ENCODE peak calls at places on chromosomes 2 and 18, in five cellular contexts. D, H, Y, I and M are unnamed samples.

GRCh38 chr2:239288951-239289481 is 111.8 kb downstream of the HDAC4 start:
- DNase-seq in D (peak), H (no peak), Y (peak), I (no peak), M (no peak)

GRCh38 chr2:241843321-241844065 is 15.2 kb downstream of the PDCD1 start:
- DNase-seq in D (no peak), H (no peak), Y (no peak), I (no peak), M (no peak)

GRCh38 chr18:500556-501405 is at the start of gene COLEC12:
- DNase-seq in D (no peak), H (peak), Y (no peak), I (no peak), M (no peak)

GRCh38 chr18:75208055-75208835 is 694 bp downstream of the PTGR3 start:
- DNase-seq in D (no peak), H (peak), Y (peak), I (no peak), M (no peak)

GRCh38 chr2:181193550-181193949 is 213.1 kb downstream of the UBE2E3 start:
- DNase-seq in D (no peak), H (no peak), Y (no peak), I (no peak), M (no peak)

GRCh38 chr2:223980397-223980735 is 23.1 kb downstream of the MRPL44 start:
- DNase-seq in D (no peak), H (no peak), Y (no peak), I (no peak), M (no peak)

GRCh38 chr2:113202305-113203216 is 28.8 kb downstream of the PSD4 start:
- DNase-seq in D (no peak), H (no peak), Y (no peak), I (no peak), M (no peak)

GRCh38 chr18:10304853-10305252 is 149.6 kb upstream of the APCDD1 start:
- DNase-seq in D (no peak), H (peak), Y (no peak), I (no peak), M (peak)

GRCh38 chr2:149160701-149161217 is 122.3 kb downstream of the LYPD6B start:
- DNase-seq in D (no peak), H (no peak), Y (peak), I (no peak), M (no peak)

GRCh38 chr2:121330921-121331320 is 45.9 kb upstream of the TFCP2L1 start:
- DNase-seq in D (no peak), H (no peak), Y (no peak), I (no peak), M (no peak)

GRCh38 chr2:172097557-172098131 is 5.1 kb downstream of the DLX2 start:
- DNase-seq in D (no peak), H (no peak), Y (no peak), I (no peak), M (no peak)

GRCh38 chr2:79771530-79771929 is 258.7 kb downstream of the CTNNA2 start:
- DNase-seq in D (no peak), H (no peak), Y (no peak), I (no peak), M (no peak)

GRCh38 chr2:127121776-127122176 is 14.8 kb upstream of the BIN1 start:
- DNase-seq in D (no peak), H (no peak), Y (no peak), I (no peak), M (no peak)

GRCh38 chr2:112750560-112750843 is 13.9 kb downstream of the CKAP2L start:
- DNase-seq in D (no peak), H (no peak), Y (no peak), I (no peak), M (no peak)

GRCh38 chr18:74541703-74542555 is 7.6 kb downstream of the CNDP1 start:
- DNase-seq in D (peak), H (no peak), Y (no peak), I (no peak), M (no peak)

GRCh38 chr2:197191948-197192338 is 118.6 kb downstream of the ANKRD44 start:
- DNase-seq in D (no peak), H (no peak), Y (peak), I (no peak), M (no peak)

GRCh38 chr2:136765256-136765735 is at the start of gene THSD7B:
- DNase-seq in D (no peak), H (no peak), Y (no peak), I (no peak), M (no peak)

GRCh38 chr2:45045706-45046105 is 36.5 kb upstream of the SIX2 start:
- DNase-seq in D (no peak), H (no peak), Y (no peak), I (no peak), M (no peak)

GRCh38 chr2:96527990-96528679 is 8.4 kb upstream of the ARID5A start:
- DNase-seq in D (peak), H (no peak), Y (peak), I (no peak), M (no peak)

GRCh38 chr18:76503999-76504398 is 9.0 kb upstream of the ZNF516 start:
- DNase-seq in D (no peak), H (no peak), Y (no peak), I (no peak), M (no peak)

GRCh38 chr18:49685231-49685942 is 123.5 kb downstream of the LIPG start:
- DNase-seq in D (no peak), H (no peak), Y (no peak), I (no peak), M (peak)

GRCh38 chr2:70887550-70888229 is 48.0 kb upstream of the ATP6V1B1 start:
- DNase-seq in D (no peak), H (no peak), Y (peak), I (no peak), M (no peak)

GRCh38 chr2:29080886-29081743 is 6.8 kb upstream of the PCARE start:
- DNase-seq in D (no peak), H (no peak), Y (no peak), I (no peak), M (no peak)

GRCh38 chr18:5444847-5445246 is 99.0 kb downstream of the EPB41L3 start:
- DNase-seq in D (no peak), H (no peak), Y (no peak), I (no peak), M (no peak)

GRCh38 chr18:6370886-6371635 is 43.6 kb downstream of the L3MBTL4 start:
- DNase-seq in D (no peak), H (no peak), Y (no peak), I (no peak), M (no peak)

GRCh38 chr18:42929857-42930256 is 185.6 kb downstream of the RIT2 start:
- DNase-seq in D (no peak), H (peak), Y (no peak), I (no peak), M (peak)

GRCh38 chr2:45172993-45173392 is 163.7 kb upstream of the SIX2 start:
- DNase-seq in D (no peak), H (no peak), Y (no peak), I (no peak), M (no peak)

GRCh38 chr2:240435457-240435954 is at the start of gene GPC1:
- DNase-seq in D (peak), H (peak), Y (peak), I (no peak), M (peak)

GRCh38 chr2:127517465-127517864 is 8.8 kb downstream of the IWS1 start:
- DNase-seq in D (no peak), H (no peak), Y (no peak), I (no peak), M (no peak)

GRCh38 chr2:188610050-188610444 is 318.4 kb downstream of the GULP1 start:
- DNase-seq in D (no peak), H (no peak), Y (no peak), I (no peak), M (no peak)

GRCh38 chr2:238493411-238493810 is 66.7 kb downstream of the ASB1 start:
- DNase-seq in D (no peak), H (no peak), Y (no peak), I (no peak), M (no peak)

DNA sequence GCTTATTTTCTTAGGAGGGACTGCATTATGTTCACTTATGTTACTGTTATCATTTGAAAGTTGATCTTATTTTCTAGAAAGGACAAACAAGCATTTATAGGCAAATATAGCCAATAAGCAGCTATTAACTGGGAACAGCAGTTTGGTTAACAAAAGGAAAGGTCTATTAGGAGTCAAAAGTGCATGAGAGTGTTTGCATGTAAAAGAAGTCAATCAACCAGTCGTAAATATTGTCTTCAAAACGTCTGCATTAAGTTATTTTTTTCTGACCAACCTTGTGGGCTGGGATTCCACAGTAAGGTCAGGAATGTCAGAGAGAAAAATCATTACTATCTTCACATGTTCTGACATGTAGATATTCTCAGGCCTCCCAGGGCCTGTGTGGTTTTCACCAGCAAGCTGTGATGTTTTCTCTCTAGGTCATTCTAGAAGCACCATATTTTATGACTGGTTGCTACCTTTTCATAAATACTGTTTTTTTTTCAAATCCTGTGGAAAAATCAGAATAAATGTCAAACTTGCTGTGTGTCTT is 922.5 kb downstream of the SUCLG1 start:
- DNase-seq in D (no peak), H (no peak), Y (no peak), I (no peak), M (no peak)
- H3K4me3 ChIP-seq in D (no peak), H (no peak), Y (no peak), I (no peak), M (no peak)

GRCh38 chr2:19098467-19099160 is 259.8 kb downstream of the OSR1 start:
- DNase-seq in D (no peak), H (no peak), Y (no peak), I (no peak), M (no peak)
- H3K4me3 ChIP-seq in D (no peak), H (no peak), Y (no peak), I (no peak), M (no peak)

DNA sequence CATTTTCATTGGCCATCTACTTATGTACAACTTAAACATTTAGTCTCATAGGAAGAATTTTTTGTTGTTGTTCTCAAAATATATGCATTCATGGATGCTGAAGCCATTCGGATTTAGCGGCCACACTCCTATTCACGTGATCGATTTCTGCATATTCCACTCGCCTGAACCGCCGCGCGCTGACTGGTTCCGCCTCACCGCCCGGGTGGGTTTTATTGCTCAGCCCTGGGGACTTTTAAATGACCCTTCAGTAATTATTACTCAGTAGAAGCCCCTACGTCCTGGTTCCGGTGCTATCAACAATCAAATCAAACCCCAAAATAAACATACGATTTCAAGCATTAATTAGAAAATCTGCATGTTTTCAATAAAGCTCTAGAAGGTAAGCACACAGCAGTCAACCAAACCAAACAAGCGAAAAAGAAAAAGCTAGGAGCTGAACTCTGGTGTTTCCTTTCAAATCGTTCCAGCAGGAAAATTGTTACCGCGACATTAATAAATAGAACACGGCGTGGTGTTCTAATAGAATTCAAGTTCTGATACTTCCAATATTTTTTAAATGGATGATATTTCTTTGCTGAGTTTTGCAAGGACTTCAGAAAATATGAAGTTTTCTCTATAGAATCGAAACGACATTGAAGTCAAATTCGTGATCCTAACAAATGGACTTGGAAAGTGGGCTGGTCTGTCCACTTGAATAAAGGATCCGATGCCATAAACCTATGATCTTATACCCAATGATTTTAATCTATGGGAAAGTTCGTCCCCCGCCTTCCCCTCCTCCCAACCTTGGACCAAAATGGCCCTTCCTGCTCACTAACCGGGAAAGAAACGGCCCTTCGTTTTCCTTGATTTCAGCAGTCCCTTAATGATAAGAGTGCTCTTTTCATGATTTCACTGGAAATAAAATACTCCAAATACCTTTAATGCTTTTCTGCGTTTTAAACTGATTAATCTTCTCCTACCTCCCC is 9.2 kb downstream of the PAX3 start:
- DNase-seq in D (no peak), H (no peak), Y (no peak), I (no peak), M (no peak)
- H3K4me3 ChIP-seq in D (no peak), H (peak), Y (no peak), I (no peak), M (no peak)

GRCh38 chr2:217920879-217921603 is 81.8 kb downstream of the TNS1 start:
- DNase-seq in D (no peak), H (no peak), Y (no peak), I (no peak), M (no peak)

GRCh38 chr2:217923007-217923686 is 79.6 kb downstream of the TNS1 start:
- DNase-seq in D (no peak), H (no peak), Y (no peak), I (no peak), M (no peak)

GRCh38 chr2:217919781-217920351 is 82.9 kb downstream of the TNS1 start:
- DNase-seq in D (no peak), H (peak), Y (no peak), I (no peak), M (no peak)

GRCh38 chr2:217924346-217924901 is 78.4 kb downstream of the TNS1 start:
- DNase-seq in D (no peak), H (no peak), Y (no peak), I (no peak), M (no peak)

DNA sequence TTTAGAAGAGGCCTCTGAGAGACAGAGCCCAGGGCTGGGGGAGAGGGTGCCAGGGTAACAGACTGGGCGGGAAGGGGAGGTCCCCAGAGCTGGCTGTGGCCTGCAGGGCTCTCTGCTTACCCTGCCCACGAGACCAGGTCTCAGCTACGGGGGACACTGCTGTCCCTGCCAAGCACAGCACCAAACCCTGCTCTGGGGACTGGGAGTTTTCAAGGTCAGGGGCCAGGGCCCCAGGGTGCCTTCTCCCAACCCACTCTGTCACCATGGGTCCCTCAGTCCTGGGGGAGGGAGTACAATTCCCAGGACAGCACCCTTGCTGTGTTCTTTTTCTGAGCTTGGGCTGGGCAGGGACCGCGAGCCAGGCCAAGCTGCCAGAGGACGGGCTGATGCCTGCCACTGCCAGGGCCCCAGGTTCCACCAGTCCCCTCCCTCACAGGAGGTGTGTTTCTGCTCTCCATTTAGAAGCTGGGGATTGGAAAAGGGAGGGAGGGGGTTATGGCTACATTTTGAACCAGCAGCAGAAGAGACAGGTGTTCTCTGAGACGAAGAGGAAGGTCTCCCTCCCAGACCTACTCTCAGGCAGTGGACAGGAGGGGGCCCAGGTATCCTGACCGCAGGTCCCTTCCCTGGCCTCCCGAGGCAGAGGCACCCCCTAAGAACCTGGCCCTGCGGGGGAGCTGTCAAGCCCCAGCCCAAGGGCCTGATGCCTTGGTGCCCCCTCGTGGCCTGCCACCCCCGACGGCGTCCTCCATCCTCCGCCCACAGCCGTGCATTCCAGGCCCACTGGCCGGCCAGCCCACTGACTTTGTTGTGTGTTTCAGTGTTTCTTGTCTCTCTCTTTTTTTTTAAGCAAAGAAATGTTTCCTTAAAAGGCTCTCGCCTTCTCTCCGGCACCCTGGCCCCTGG is 80.4 kb downstream of the TNS1 start:
- DNase-seq in D (no peak), H (no peak), Y (no peak), I (no peak), M (no peak)
- H3K4me3 ChIP-seq in D (no peak), H (no peak), Y (no peak), I (no peak), M (no peak)

DNA sequence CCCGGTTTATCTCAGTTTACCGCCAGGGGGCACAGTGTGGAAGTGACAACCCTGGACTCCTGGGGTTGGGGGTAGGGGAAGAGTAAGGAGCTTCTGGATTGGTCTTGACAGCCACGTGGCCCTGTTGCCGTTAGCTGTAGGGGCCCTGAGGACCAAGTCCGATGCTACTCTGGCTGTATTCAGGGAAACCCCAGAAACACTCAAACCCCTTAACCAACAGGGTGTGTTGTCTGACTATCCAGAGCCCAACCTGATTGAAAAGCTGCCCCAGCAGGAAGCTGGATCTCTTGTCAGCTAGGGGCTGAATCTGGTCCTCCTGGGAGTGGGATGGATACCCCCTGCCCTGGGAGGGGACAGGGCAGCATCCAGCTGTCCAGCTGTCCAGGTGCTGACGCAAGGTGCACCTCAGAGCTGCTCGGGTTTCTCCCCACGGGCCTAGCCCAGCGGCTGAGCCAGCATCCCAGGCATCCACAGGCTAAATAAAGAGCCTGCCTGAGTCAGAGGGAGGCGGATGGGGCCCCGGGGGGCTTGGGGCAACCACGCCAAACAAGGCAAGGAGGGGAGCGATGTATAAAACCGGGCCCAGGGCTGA is 3.1 kb upstream of the GMPPA start:
- DNase-seq in D (no peak), H (peak), Y (peak), I (no peak), M (peak)
- H3K4me3 ChIP-seq in D (no peak), H (no peak), Y (no peak), I (no peak), M (no peak)

GRCh38 chr2:85600235-85600575 is 2.3 kb downstream of the TMEM150A start:
- DNase-seq in D (no peak), H (no peak), Y (no peak), I (no peak), M (no peak)

GRCh38 chr2:85602476-85603234 is at the start of gene TMEM150A:
- DNase-seq in D (peak), H (peak), Y (peak), I (peak), M (peak)

GRCh38 chr2:85599468-85600234 is 2.8 kb downstream of the TMEM150A start:
- DNase-seq in D (no peak), H (no peak), Y (no peak), I (no peak), M (no peak)

GRCh38 chr2:85601771-85602475 is 575 bp downstream of the TMEM150A start:
- DNase-seq in D (no peak), H (peak), Y (no peak), I (no peak), M (no peak)

GRCh38 chr2:85600951-85601770 is 1.3 kb downstream of the TMEM150A start:
- DNase-seq in D (no peak), H (no peak), Y (no peak), I (no peak), M (no peak)
- H3K4me3 ChIP-seq in D (peak), H (peak), Y (no peak), I (no peak), M (peak)